ENCODE peak calls at places on chromosomes 11 and 22, in four cellular contexts. L is cardiac muscle cell, A is adipocyte, O is prostate gland. E is an unnamed sample. For H3K27me3 and H3K36me3, the result is how much of the 10 kb centered on the place peaks cover.

GRCh38 chr11:21933095-21933494 is 259.8 kb upstream of the ANO5 start:
- DNase-seq in L (no peak), A (peak), O (no peak), E (no peak)

GRCh38 chr11:118917488-118918127 is 8.1 kb downstream of the BCL9L start:
- DNase-seq in L (peak), A (peak), O (no peak), E (peak)

GRCh38 chr11:69642913-69643632 is 2.1 kb downstream of the CCND1 start:
- DNase-seq in L (peak), A (peak), O (peak), E (peak)

GRCh38 chr11:120267319-120267718 is 27.4 kb downstream of the POU2F3 start:
- DNase-seq in L (no peak), A (no peak), O (no peak), E (no peak)

GRCh38 chr11:122259149-122259821 is 143.3 kb upstream of the BLID start:
- DNase-seq in L (no peak), A (no peak), O (no peak), E (no peak)

GRCh38 chr11:112343368-112344039 is 82.8 kb upstream of the PLET1 start:
- DNase-seq in L (peak), A (peak), O (peak), E (no peak)

GRCh38 chr11:60942207-60942606 is 9.8 kb downstream of the SLC15A3 start:
- DNase-seq in L (no peak), A (no peak), O (no peak), E (no peak)

GRCh38 chr22:39534591-39535301 is 2.2 kb upstream of the RPS19BP1 start:
- DNase-seq in L (peak), A (peak), O (peak), E (peak)

GRCh38 chr11:8250981-8251620 is 12.6 kb downstream of the LMO1 start:
- DNase-seq in L (no peak), A (no peak), O (no peak), E (no peak)

GRCh38 chr22:17906978-17907730 is 117.2 kb downstream of the MICAL3 start:
- DNase-seq in L (no peak), A (no peak), O (no peak), E (no peak)

GRCh38 chr11:127130321-127130720 is 129.8 kb upstream of the KIRREL3 start:
- DNase-seq in L (no peak), A (no peak), O (no peak), E (no peak)

GRCh38 chr11:17578958-17579357 is 31.9 kb downstream of the OTOG start:
- DNase-seq in L (no peak), A (no peak), O (no peak), E (no peak)

GRCh38 chr22:27853404-27853803 is 51.8 kb upstream of the MN1 start:
- DNase-seq in L (peak), A (no peak), O (no peak), E (no peak)

GRCh38 chr11:90250970-90251369 is 28.1 kb upstream of the CHORDC1 start:
- DNase-seq in L (no peak), A (no peak), O (no peak), E (no peak)

GRCh38 chr22:32539631-32540449 is 65.2 kb downstream of the FBXO7 start:
- DNase-seq in L (no peak), A (no peak), O (no peak), E (no peak)

GRCh38 chr11:113262594-113262993 is 51.8 kb upstream of the TTC12 start:
- DNase-seq in L (no peak), A (no peak), O (no peak), E (no peak)

GRCh38 chr11:134482128-134482527 is 70.1 kb upstream of the B3GAT1 start:
- DNase-seq in L (no peak), A (no peak), O (no peak), E (no peak)
- H3K27me3 ChIP-seq in L (under half), A (under half), O (under half), E (under half)

GRCh38 chr11:58574851-58575250 is 805 bp downstream of the LPXN start:
- DNase-seq in L (peak), A (peak), O (no peak), E (peak)
- H3K4me3 ChIP-seq in L (no peak), A (peak), O (no peak), E (peak)

GRCh38 chr11:590997-591396 is 14.7 kb downstream of the PHRF1 start:
- DNase-seq in L (no peak), A (no peak), O (no peak), E (no peak)
- H3K36me3 ChIP-seq in L (under half), A (half or more), O (under half), E (half or more)

DNA sequence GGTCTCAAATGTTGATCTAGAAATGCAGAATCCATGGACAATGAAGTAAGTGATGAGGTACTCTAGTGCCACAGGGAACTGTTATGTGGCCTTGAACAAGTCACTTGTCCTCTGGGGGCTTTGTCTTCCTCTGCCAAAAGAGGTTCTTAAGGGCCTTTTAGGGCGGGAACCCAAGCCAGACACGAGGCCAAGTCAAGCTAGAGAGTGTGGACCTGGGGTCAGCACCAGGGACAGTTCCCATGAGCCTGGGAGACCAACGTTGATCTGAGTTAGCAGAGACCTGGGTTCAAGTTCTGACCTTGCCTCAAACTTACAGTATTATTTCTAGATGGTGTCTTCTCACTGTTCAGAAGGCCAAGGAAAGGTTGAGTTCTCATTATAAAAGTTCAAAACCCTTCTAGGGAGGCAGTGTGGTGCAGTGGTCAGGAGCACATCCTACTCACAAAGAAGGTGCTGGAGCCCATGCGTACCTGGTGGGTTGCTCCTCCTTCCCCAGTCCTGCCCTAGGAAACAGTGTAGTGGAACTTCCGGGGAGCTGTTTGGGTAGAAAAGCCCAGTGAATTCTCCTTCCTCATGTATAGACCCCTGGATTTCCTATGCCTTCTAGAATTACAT is 121.5 kb downstream of the CHST1 start:
- DNase-seq in L (peak), A (peak), O (no peak), E (no peak)
- H3K27me3 ChIP-seq in L (under half), A (half or more), O (under half), E (under half)

DNA sequence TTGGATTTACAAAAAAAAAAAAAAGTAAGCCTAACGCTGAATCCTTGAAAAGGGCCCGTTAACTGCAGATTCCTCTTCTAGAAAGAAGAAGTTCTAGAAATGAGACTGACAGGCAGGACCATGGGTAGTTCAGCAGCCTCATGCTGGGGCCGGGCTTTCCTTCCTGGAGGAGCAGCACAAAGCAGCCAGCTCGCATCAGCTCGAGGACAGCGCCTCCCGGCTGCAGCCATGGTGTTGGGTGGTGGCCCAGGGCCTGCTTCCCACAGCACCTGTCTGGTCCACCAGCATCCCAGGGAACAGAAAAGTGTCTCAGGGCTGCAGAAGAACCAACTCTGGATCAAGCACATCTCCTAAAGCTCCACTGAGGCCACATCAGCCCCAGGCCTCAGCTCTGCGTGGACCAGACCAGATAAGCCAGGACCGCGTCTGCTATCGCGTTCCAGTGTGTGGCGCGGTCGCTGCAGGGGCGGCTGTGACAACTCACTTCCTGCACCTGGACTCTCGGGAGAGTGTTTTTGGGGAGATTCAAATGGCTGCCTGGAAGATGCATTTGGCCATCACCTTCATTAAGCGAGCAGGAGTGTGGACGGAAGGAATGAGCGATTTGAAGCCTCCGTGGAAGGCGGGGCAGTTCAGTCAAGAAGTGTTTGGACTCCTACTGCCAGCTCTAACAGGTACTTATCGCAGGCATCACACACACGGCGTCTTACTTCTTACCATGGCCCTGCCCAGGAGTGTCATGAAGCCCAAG is 53.5 kb downstream of the MYH9 start:
- DNase-seq in L (no peak), A (no peak), O (peak), E (no peak)
- H3K4me3 ChIP-seq in L (no peak), A (no peak), O (no peak), E (no peak)

DNA sequence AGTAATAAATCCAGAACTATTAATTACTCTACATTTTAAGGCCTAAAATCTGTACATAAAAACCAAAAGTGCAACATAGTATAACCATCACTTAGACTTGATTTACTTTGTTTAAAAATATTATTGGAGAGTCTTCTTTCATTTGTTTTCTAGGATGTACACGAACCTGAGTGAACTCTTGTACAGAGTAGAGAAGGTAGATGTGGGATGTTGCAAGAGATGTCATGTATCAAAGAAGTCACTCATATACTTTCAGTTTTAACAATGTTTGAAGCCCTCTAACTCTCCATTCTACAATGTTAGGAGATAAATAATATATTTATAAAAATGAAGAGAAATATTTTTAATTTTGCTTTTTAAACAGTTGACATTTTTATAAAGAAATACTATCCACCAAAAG is 38.6 kb downstream of the SOX6 start:
- DNase-seq in L (no peak), A (no peak), O (no peak), E (no peak)
- H3K36me3 ChIP-seq in L (under half), A (under half), O (under half), E (under half)

GRCh38 chr11:110297726-110298297 is 1.4 kb upstream of the RDX start:
- DNase-seq in L (peak), A (no peak), O (no peak), E (no peak)
- H3K27me3 ChIP-seq in L (under half), A (under half), O (under half), E (under half)

GRCh38 chr11:3147626-3148025 is 17.5 kb downstream of the OSBPL5 start:
- DNase-seq in L (no peak), A (no peak), O (no peak), E (no peak)
- H3K4me3 ChIP-seq in L (no peak), A (no peak), O (no peak), E (no peak)

GRCh38 chr11:48150213-48150612 is 66.4 kb upstream of the OR4B1 start:
- DNase-seq in L (peak), A (peak), O (peak), E (no peak)

GRCh38 chr11:48148749-48149148 is 67.9 kb upstream of the OR4B1 start:
- DNase-seq in L (no peak), A (peak), O (no peak), E (peak)

DNA sequence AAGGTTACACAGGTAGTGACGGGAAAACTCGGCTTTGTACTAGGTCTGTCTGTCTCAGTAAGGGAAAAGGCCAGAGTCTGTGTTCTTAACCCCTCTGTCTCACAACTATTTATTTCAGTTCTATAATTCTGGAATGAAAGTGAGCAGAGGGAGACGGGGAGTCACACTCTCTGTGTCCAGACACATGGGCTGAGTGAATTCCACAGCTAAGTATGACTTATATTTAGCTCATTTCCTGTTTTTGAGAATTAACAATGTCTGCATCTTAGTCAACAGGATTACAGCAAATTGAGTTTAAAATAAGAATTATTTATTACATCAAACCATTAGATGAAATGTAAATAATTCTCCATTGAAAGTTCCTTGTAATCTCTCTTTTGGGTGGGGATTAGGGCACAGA is 62.4 kb upstream of the OR4B1 start:
- DNase-seq in L (peak), A (no peak), O (no peak), E (no peak)
- H3K36me3 ChIP-seq in L (under half), A (half or more), O (under half), E (half or more)

DNA sequence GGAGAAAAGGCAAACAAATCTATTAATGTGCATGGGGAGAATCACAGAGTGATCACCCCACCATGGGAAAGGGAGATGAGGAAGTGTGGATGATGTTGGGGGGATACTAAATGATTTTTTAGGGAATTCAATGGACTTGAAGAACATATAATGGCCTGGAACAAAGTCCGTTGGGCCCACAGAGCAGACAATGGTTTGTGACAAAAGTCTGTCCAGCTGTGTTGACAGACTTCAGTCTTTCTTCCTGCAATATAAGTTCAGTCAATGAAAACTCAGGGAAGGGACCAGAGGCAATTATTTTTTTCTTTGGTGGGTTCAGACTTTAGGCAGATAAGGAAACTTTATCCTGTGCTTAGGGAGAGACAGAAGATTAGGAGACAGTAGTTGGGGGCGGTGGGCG is 18.0 kb upstream of the HORMAD2 start:
- DNase-seq in L (no peak), A (no peak), O (no peak), E (no peak)
- H3K27me3 ChIP-seq in L (under half), A (under half), O (under half), E (under half)